ENCODE peak calls at places on chromosomes 13 and 19, in seven cellular contexts. One of them, this sample, is unnamed.

GRCh38 chr19:45768644-45769053 is 403 bp downstream of the SIX5 start:
- DNase-seq in A549: peak
- DNase-seq in HCT116: no peak
- DNase-seq in H1: peak
- DNase-seq in K562: peak
- DNase-seq in IMR-90: peak
- DNase-seq in HepG2: no peak
- DNase-seq in this sample: no peak

GRCh38 chr13:21894091-21894490 is 223.2 kb downstream of the FGF9 start:
- DNase-seq in A549: no peak
- DNase-seq in HCT116: no peak
- DNase-seq in H1: no peak
- DNase-seq in K562: no peak
- DNase-seq in IMR-90: no peak
- DNase-seq in HepG2: no peak
- DNase-seq in this sample: no peak

GRCh38 chr19:58229255-58229639 is 533 bp downstream of the ZNF544 start:
- DNase-seq in A549: peak
- DNase-seq in HCT116: no peak
- DNase-seq in H1: peak
- DNase-seq in K562: peak
- DNase-seq in IMR-90: peak
- DNase-seq in HepG2: peak
- DNase-seq in this sample: peak

GRCh38 chr13:32309812-32310706 is 5.1 kb downstream of the ZAR1L start:
- DNase-seq in A549: peak
- DNase-seq in HCT116: peak
- DNase-seq in H1: peak
- DNase-seq in K562: peak
- DNase-seq in IMR-90: peak
- DNase-seq in HepG2: peak
- DNase-seq in this sample: peak

GRCh38 chr19:58395220-58395978 is at the start of gene RNF225:
- DNase-seq in A549: peak
- DNase-seq in HCT116: no peak
- DNase-seq in H1: peak
- DNase-seq in K562: peak
- DNase-seq in IMR-90: no peak
- DNase-seq in HepG2: no peak
- DNase-seq in this sample: no peak

GRCh38 chr13:86383151-86383550 is 583.9 kb upstream of the SLITRK6 start:
- DNase-seq in A549: no peak
- DNase-seq in HCT116: no peak
- DNase-seq in H1: no peak
- DNase-seq in K562: no peak
- DNase-seq in IMR-90: no peak
- DNase-seq in HepG2: no peak
- DNase-seq in this sample: no peak

GRCh38 chr19:36246006-36246391 is 31.1 kb downstream of the ZNF146 start:
- DNase-seq in A549: no peak
- DNase-seq in HCT116: no peak
- DNase-seq in H1: no peak
- DNase-seq in K562: no peak
- DNase-seq in IMR-90: no peak
- DNase-seq in HepG2: no peak
- DNase-seq in this sample: peak

GRCh38 chr13:76832258-76832988 is 53.8 kb downstream of the KCTD12 start:
- DNase-seq in A549: no peak
- DNase-seq in HCT116: no peak
- DNase-seq in H1: no peak
- DNase-seq in K562: no peak
- DNase-seq in IMR-90: no peak
- DNase-seq in HepG2: no peak
- DNase-seq in this sample: no peak

GRCh38 chr13:114109646-114110045 is 22.8 kb downstream of the RASA3 start:
- DNase-seq in A549: no peak
- DNase-seq in HCT116: no peak
- DNase-seq in H1: no peak
- DNase-seq in K562: no peak
- DNase-seq in IMR-90: no peak
- DNase-seq in HepG2: no peak
- DNase-seq in this sample: peak

GRCh38 chr13:100584901-100585300 is 3.7 kb downstream of the GGACT start:
- DNase-seq in A549: no peak
- DNase-seq in HCT116: no peak
- DNase-seq in H1: no peak
- DNase-seq in K562: no peak
- DNase-seq in IMR-90: no peak
- DNase-seq in HepG2: no peak
- DNase-seq in this sample: no peak

GRCh38 chr13:47904891-47905290 is 96.2 kb downstream of the SUCLA2 start:
- DNase-seq in A549: no peak
- DNase-seq in HCT116: no peak
- DNase-seq in H1: no peak
- DNase-seq in K562: no peak
- DNase-seq in IMR-90: no peak
- DNase-seq in HepG2: no peak
- DNase-seq in this sample: no peak

GRCh38 chr19:4374451-4375163 is 25.7 kb downstream of the SH3GL1 start:
- DNase-seq in A549: peak
- DNase-seq in HCT116: peak
- DNase-seq in H1: no peak
- DNase-seq in K562: peak
- DNase-seq in IMR-90: peak
- DNase-seq in HepG2: peak
- DNase-seq in this sample: no peak

GRCh38 chr13:97119899-97120745 is 102.0 kb upstream of the MBNL2 start:
- DNase-seq in A549: no peak
- DNase-seq in HCT116: no peak
- DNase-seq in H1: no peak
- DNase-seq in K562: no peak
- DNase-seq in IMR-90: peak
- DNase-seq in HepG2: no peak
- DNase-seq in this sample: no peak

GRCh38 chr13:21012841-21013681 is 48.3 kb downstream of the LATS2 start:
- DNase-seq in A549: no peak
- DNase-seq in HCT116: no peak
- DNase-seq in H1: no peak
- DNase-seq in K562: no peak
- DNase-seq in IMR-90: no peak
- DNase-seq in HepG2: no peak
- DNase-seq in this sample: no peak

GRCh38 chr13:48535791-48536190 is 2.9 kb upstream of the RCBTB2 start:
- DNase-seq in A549: no peak
- DNase-seq in HCT116: no peak
- DNase-seq in H1: no peak
- DNase-seq in K562: no peak
- DNase-seq in IMR-90: no peak
- DNase-seq in HepG2: no peak
- DNase-seq in this sample: no peak

GRCh38 chr13:106986033-106986484 is 418.1 kb upstream of the ARGLU1 start:
- DNase-seq in A549: no peak
- DNase-seq in HCT116: no peak
- DNase-seq in H1: no peak
- DNase-seq in K562: no peak
- DNase-seq in IMR-90: peak
- DNase-seq in HepG2: no peak
- DNase-seq in this sample: no peak

GRCh38 chr13:94595006-94595942 is 678 bp downstream of the TGDS start:
- DNase-seq in A549: no peak
- DNase-seq in HCT116: no peak
- DNase-seq in H1: no peak
- DNase-seq in K562: peak
- DNase-seq in IMR-90: peak
- DNase-seq in HepG2: no peak
- DNase-seq in this sample: peak

GRCh38 chr13:48151766-48152165 is 56.9 kb upstream of the MED4 start:
- DNase-seq in A549: no peak
- DNase-seq in HCT116: no peak
- DNase-seq in H1: no peak
- DNase-seq in K562: no peak
- DNase-seq in IMR-90: no peak
- DNase-seq in HepG2: no peak
- DNase-seq in this sample: no peak

GRCh38 chr19:23983406-23983805 is 68.7 kb downstream of the ZNF726 start:
- DNase-seq in A549: no peak
- DNase-seq in HCT116: no peak
- DNase-seq in H1: no peak
- DNase-seq in K562: no peak
- DNase-seq in IMR-90: no peak
- DNase-seq in HepG2: no peak
- DNase-seq in this sample: no peak

GRCh38 chr19:18223860-18224524 is 2.2 kb downstream of the PDE4C start:
- DNase-seq in A549: peak
- DNase-seq in HCT116: peak
- DNase-seq in H1: peak
- DNase-seq in K562: peak
- DNase-seq in IMR-90: no peak
- DNase-seq in HepG2: peak
- DNase-seq in this sample: peak

GRCh38 chr13:30807392-30807791 is 72.0 kb downstream of the ALOX5AP start:
- DNase-seq in A549: no peak
- DNase-seq in HCT116: no peak
- DNase-seq in H1: no peak
- DNase-seq in K562: no peak
- DNase-seq in IMR-90: no peak
- DNase-seq in HepG2: no peak
- DNase-seq in this sample: no peak

GRCh38 chr13:30806784-30807183 is 71.4 kb downstream of the ALOX5AP start:
- DNase-seq in A549: peak
- DNase-seq in HCT116: no peak
- DNase-seq in H1: no peak
- DNase-seq in K562: no peak
- DNase-seq in IMR-90: peak
- DNase-seq in HepG2: no peak
- DNase-seq in this sample: no peak

GRCh38 chr13:30810261-30810701 is 74.9 kb downstream of the ALOX5AP start:
- DNase-seq in A549: no peak
- DNase-seq in HCT116: no peak
- DNase-seq in H1: no peak
- DNase-seq in K562: no peak
- DNase-seq in IMR-90: no peak
- DNase-seq in HepG2: no peak
- DNase-seq in this sample: peak

GRCh38 chr13:30809787-30810186 is 74.4 kb downstream of the ALOX5AP start:
- DNase-seq in A549: no peak
- DNase-seq in HCT116: no peak
- DNase-seq in H1: no peak
- DNase-seq in K562: no peak
- DNase-seq in IMR-90: no peak
- DNase-seq in HepG2: no peak
- DNase-seq in this sample: no peak

GRCh38 chr13:30808600-30808999 is 73.3 kb downstream of the ALOX5AP start:
- DNase-seq in A549: no peak
- DNase-seq in HCT116: no peak
- DNase-seq in H1: no peak
- DNase-seq in K562: no peak
- DNase-seq in IMR-90: no peak
- DNase-seq in HepG2: no peak
- DNase-seq in this sample: no peak
- TF ChIP-seq RAD21 in A549: no peak
- TF ChIP-seq RAD21 in HCT116: peak
- TF ChIP-seq RAD21 in H1: no peak
- TF ChIP-seq RAD21 in K562: no peak
- TF ChIP-seq RAD21 in IMR-90: no peak
- TF ChIP-seq RAD21 in HepG2: no peak
- TF ChIP-seq RAD21 in this sample: peak

GRCh38 chr19:21110183-21110582 is 28.2 kb downstream of the ZNF714 start:
- DNase-seq in A549: no peak
- DNase-seq in HCT116: no peak
- DNase-seq in H1: no peak
- DNase-seq in K562: no peak
- DNase-seq in IMR-90: no peak
- DNase-seq in HepG2: no peak
- DNase-seq in this sample: no peak

DNA sequence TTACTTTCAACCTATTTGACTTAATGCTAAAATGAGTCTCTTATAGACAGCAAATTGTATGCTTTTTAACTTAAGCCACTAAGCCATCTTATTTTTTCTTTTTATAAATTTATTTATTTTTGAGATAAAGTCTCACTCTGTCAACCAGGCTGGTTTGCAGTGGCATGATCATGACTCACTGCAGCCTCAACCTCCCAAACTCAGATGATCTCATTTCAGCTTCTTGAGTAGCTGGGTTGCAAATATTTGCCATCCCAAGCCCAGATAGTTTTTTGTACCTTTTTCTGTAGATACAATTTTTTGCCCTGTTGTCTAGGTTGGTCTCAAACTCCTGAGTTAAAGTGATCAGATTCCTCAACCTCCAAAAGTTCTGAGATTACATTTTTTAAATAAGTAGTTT is 27.1 kb downstream of the ZNF714 start:
- DNase-seq in A549: no peak
- DNase-seq in HCT116: no peak
- DNase-seq in H1: no peak
- DNase-seq in K562: no peak
- DNase-seq in IMR-90: peak
- DNase-seq in HepG2: no peak
- DNase-seq in this sample: no peak
- TF ChIP-seq RAD21 in A549: no peak
- TF ChIP-seq RAD21 in HCT116: no peak
- TF ChIP-seq RAD21 in H1: no peak
- TF ChIP-seq RAD21 in K562: no peak
- TF ChIP-seq RAD21 in IMR-90: no peak
- TF ChIP-seq RAD21 in HepG2: no peak
- TF ChIP-seq RAD21 in this sample: no peak

DNA sequence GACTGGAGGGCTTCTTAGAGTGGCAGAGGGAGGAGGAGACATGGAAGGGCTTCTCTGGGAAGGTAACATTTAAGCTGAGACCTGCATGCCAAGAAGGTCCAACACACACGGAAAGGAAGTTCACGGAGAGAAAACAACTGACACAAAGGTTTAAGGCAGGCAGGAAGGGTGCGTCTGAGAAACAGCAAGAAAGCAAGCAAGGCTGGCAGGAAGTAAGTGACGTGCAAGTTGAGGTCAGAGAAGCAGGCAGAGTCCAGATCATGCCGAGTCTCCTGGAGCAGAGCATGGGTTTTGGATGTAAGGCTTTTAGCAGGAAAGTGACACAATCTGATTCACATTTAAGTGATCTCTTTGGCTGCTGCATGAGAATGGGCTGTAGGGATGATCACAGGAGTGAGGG is 60.5 kb downstream of the ATP7B start:
- DNase-seq in A549: no peak
- DNase-seq in HCT116: no peak
- DNase-seq in H1: no peak
- DNase-seq in K562: no peak
- DNase-seq in IMR-90: no peak
- DNase-seq in HepG2: no peak
- DNase-seq in this sample: no peak
- TF ChIP-seq RAD21 in A549: no peak
- TF ChIP-seq RAD21 in HCT116: no peak
- TF ChIP-seq RAD21 in H1: no peak
- TF ChIP-seq RAD21 in K562: no peak
- TF ChIP-seq RAD21 in IMR-90: no peak
- TF ChIP-seq RAD21 in HepG2: no peak
- TF ChIP-seq RAD21 in this sample: no peak

DNA sequence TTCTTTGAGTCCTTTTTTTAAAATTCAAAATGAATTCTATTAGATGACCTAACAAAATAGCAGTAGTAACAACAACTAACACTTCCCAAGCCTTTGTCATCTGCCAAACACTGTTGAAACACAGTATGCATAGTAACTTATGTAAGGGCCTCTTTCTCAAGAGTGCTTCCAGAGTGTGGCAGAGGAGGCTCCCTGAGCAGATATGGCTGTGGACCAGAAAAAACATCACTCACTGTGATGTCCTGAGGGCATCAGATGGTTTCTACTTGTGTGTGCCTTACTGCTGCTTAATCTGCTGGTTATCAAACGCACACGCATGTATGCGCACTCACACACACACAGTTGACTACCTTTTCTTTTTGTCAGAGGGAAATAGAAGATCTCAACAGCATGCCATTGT is 110.8 kb downstream of the DLEU7 start:
- DNase-seq in A549: no peak
- DNase-seq in HCT116: no peak
- DNase-seq in H1: no peak
- DNase-seq in K562: no peak
- DNase-seq in IMR-90: peak
- DNase-seq in HepG2: no peak
- DNase-seq in this sample: peak
- TF ChIP-seq RAD21 in A549: no peak
- TF ChIP-seq RAD21 in HCT116: no peak
- TF ChIP-seq RAD21 in H1: no peak
- TF ChIP-seq RAD21 in K562: no peak
- TF ChIP-seq RAD21 in IMR-90: no peak
- TF ChIP-seq RAD21 in HepG2: no peak
- TF ChIP-seq RAD21 in this sample: no peak